ENCODE peak calls at places on chromosomes 4 and X, in ten cellular contexts. K is stomach, Q is spleen, M is SK-N-SH, Y is transverse colon, Z is endothelial cell of umbilical vein, O is HCT116, X is K562, A is prostate gland, T is suprapubic skin. B is an unnamed sample.

GRCh38 chrX:46376246-46376885 is 168.9 kb downstream of the ZNF674 start:
- DNase-seq in K (no peak), Q (no peak), M (no peak), Y (peak), Z (peak), O (peak), X (no peak), A (peak), T (no peak), B (no peak)

GRCh38 chrX:134677332-134677731 is 19.1 kb upstream of the PLAC1 start:
- DNase-seq in K (no peak), Q (no peak), M (no peak), Y (no peak), Z (no peak), O (no peak), X (no peak), A (no peak), T (no peak), B (no peak)

GRCh38 chr4:77921701-77922100 is 59.1 kb downstream of the MRPL1 start:
- DNase-seq in K (no peak), Q (no peak), M (no peak), Y (no peak), Z (peak), O (peak), X (no peak), A (no peak), T (no peak), B (no peak)

GRCh38 chrX:77160301-77160700 is 286.9 kb upstream of the FGF16 start:
- DNase-seq in K (no peak), Q (peak), M (no peak), Y (no peak), Z (no peak), O (no peak), X (no peak), A (no peak), T (no peak), B (no peak)

GRCh38 chr4:26183017-26183416 is 137.8 kb upstream of the RBPJ start:
- DNase-seq in K (no peak), Q (no peak), M (no peak), Y (no peak), Z (no peak), O (no peak), X (no peak), A (no peak), T (no peak), B (no peak)

GRCh38 chr4:3106339-3107186 is 32.1 kb downstream of the HTT start:
- DNase-seq in K (peak), Q (peak), M (peak), Y (peak), Z (peak), O (peak), X (peak), A (peak), T (peak), B (peak)

GRCh38 chrX:43728966-43729365 is 72.9 kb downstream of the MAOA start:
- DNase-seq in K (no peak), Q (no peak), M (no peak), Y (no peak), Z (no peak), O (no peak), X (no peak), A (no peak), T (no peak), B (no peak)

GRCh38 chrX:78307665-78308064 is 19.7 kb downstream of the CYSLTR1 start:
- DNase-seq in K (no peak), Q (no peak), M (no peak), Y (no peak), Z (no peak), O (no peak), X (no peak), A (peak), T (no peak), B (no peak)

GRCh38 chr4:7253341-7253700 is 61.0 kb downstream of the SORCS2 start:
- DNase-seq in K (no peak), Q (no peak), M (no peak), Y (no peak), Z (no peak), O (no peak), X (no peak), A (no peak), T (no peak), B (no peak)

GRCh38 chrX:33324099-33324498 is 112.8 kb upstream of the DMD start:
- DNase-seq in K (no peak), Q (no peak), M (no peak), Y (no peak), Z (no peak), O (no peak), X (peak), A (no peak), T (no peak), B (no peak)

GRCh38 chr4:113540859-113541258 is 220.7 kb downstream of the CAMK2D start:
- DNase-seq in K (no peak), Q (no peak), M (no peak), Y (no peak), Z (peak), O (peak), X (no peak), A (no peak), T (no peak), B (no peak)

GRCh38 chrX:48971325-48972213 is at the start of gene KCND1:
- DNase-seq in K (peak), Q (no peak), M (peak), Y (peak), Z (peak), O (no peak), X (peak), A (no peak), T (peak), B (peak)

GRCh38 chr4:4455199-4455865 is 68.4 kb downstream of the NSG1 start:
- DNase-seq in K (no peak), Q (no peak), M (peak), Y (peak), Z (no peak), O (no peak), X (no peak), A (no peak), T (no peak), B (no peak)

GRCh38 chrX:18761750-18762149 is 54.3 kb downstream of the PPEF1 start:
- DNase-seq in K (no peak), Q (no peak), M (peak), Y (no peak), Z (no peak), O (no peak), X (no peak), A (no peak), T (no peak), B (no peak)

DNA sequence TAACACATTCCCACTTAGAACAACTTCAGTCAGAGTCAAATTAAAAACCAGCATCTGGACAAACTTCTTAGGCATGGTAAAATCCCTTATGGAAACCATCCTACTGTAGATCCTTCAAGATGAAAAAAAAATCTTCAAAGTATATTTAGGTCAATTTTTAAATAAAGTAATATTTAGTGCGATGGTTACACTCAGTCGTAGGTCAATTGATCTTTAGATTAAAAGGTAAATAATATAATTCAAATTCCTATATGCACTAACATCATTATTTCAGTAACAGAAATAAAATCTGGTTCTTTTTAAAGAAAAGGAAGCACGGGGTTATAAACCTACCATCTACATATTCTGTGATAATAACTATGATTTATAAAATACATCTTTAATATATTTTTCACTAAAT is at the start of gene UGT2A2:
- DNase-seq in K (no peak), Q (no peak), M (no peak), Y (no peak), Z (no peak), O (no peak), X (no peak), A (no peak), T (no peak), B (no peak)
- H3K4me3 ChIP-seq in K (no peak), Q (no peak), M (no peak), Y (no peak), Z (no peak), O (no peak), X (no peak), A (no peak), T (no peak), B (no peak)

GRCh38 chr4:104494161-104494560 is 533 bp downstream of the CXXC4 start:
- DNase-seq in K (no peak), Q (no peak), M (no peak), Y (no peak), Z (no peak), O (no peak), X (no peak), A (no peak), T (no peak), B (no peak)
- H3K27ac ChIP-seq in K (peak), Q (no peak), M (peak), Y (peak), Z (no peak), O (no peak), X (no peak), A (peak), T (no peak), B (peak)

DNA sequence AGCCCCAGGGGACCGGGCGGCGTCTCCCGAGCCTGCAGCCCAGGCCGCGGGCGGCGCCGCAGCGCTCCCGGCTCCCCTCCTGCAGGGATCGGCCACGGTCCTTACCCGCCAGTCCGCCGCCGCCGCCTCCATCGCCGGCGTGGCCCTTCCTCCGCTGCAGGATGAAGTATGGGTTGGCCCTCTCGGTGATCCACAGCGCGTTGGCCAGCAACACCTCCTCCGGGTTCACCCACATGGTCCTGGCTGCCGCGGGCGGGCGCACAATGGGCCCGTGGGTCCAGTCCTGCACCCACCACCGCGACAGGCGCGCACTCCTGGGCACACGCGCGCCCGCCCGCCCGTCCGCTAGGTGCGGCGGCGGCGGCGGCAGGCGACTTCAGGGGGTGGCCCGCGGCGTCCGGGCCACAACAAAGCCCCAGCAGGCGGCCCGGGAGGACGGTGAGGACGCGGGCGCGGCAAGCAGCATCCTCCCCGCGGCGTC is 334 bp downstream of the TBC1D9 start:
- DNase-seq in K (peak), Q (peak), M (peak), Y (peak), Z (peak), O (no peak), X (no peak), A (peak), T (peak), B (peak)
- TF ChIP-seq POLR2AphosphoS5 in K (peak), Q (no peak), M (no peak), Y (no peak), Z (no peak), O (no peak), X (no peak), A (no peak), T (no peak), B (no peak)

DNA sequence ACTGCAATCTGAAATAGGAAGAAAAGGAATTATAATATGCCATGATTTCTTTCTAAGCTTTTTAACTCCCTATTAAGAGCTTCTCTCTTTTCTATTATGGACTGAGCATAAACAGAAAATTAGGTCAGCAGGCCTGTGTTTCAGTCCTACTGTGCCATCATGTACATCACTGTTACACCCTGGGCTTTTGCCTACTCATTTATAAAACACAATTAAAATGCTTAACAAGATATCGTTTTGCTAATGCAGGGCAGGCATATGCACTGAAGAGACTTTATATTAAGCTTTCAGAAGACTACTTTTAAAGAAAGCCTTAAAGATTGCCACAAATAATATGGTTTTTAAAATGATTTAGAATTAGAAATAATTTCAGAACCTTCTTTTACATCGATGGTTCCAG is 828 bp upstream of the BBS12 start:
- DNase-seq in K (no peak), Q (no peak), M (no peak), Y (no peak), Z (no peak), O (no peak), X (no peak), A (no peak), T (no peak), B (no peak)
- H3K4me3 ChIP-seq in K (no peak), Q (no peak), M (peak), Y (no peak), Z (no peak), O (peak), X (peak), A (no peak), T (peak), B (peak)

GRCh38 chrX:35115205-35115604 is 172.6 kb downstream of the FAM47B start:
- DNase-seq in K (no peak), Q (no peak), M (no peak), Y (no peak), Z (peak), O (no peak), X (no peak), A (no peak), T (no peak), B (no peak)
- H3K27ac ChIP-seq in K (no peak), Q (no peak), M (no peak), Y (no peak), Z (no peak), O (no peak), X (no peak), A (no peak), T (no peak), B (no peak)

GRCh38 chrX:16946971-16947562 is 609 bp downstream of the REPS2 start:
- DNase-seq in K (peak), Q (peak), M (no peak), Y (peak), Z (no peak), O (no peak), X (peak), A (peak), T (no peak), B (peak)

GRCh38 chrX:16950423-16950822 is 4.0 kb downstream of the REPS2 start:
- DNase-seq in K (no peak), Q (no peak), M (no peak), Y (no peak), Z (no peak), O (no peak), X (no peak), A (no peak), T (no peak), B (no peak)

GRCh38 chrX:16946361-16946964 is at the start of gene REPS2:
- DNase-seq in K (peak), Q (peak), M (peak), Y (peak), Z (peak), O (peak), X (peak), A (peak), T (peak), B (peak)
- TF ChIP-seq POLR2AphosphoS5 in K (peak), Q (peak), M (no peak), Y (peak), Z (no peak), O (peak), X (no peak), A (peak), T (no peak), B (no peak)

GRCh38 chrX:109931677-109932076 is 71.2 kb upstream of the TMEM164 start:
- DNase-seq in K (no peak), Q (no peak), M (no peak), Y (no peak), Z (no peak), O (no peak), X (no peak), A (no peak), T (no peak), B (no peak)
- H3K4me3 ChIP-seq in K (no peak), Q (no peak), M (no peak), Y (no peak), Z (no peak), O (no peak), X (no peak), A (no peak), T (no peak), B (no peak)

GRCh38 chr4:168880087-168880675 is 129.9 kb downstream of the CBR4 start:
- DNase-seq in K (no peak), Q (no peak), M (no peak), Y (no peak), Z (no peak), O (no peak), X (no peak), A (no peak), T (no peak), B (no peak)

GRCh38 chr4:168877779-168878491 is 132.1 kb downstream of the CBR4 start:
- DNase-seq in K (no peak), Q (peak), M (peak), Y (no peak), Z (peak), O (no peak), X (no peak), A (no peak), T (peak), B (no peak)

GRCh38 chr4:168876106-168876505 is 133.9 kb downstream of the CBR4 start:
- DNase-seq in K (no peak), Q (no peak), M (no peak), Y (no peak), Z (no peak), O (no peak), X (no peak), A (no peak), T (no peak), B (no peak)

GRCh38 chr4:168879178-168879577 is 130.9 kb downstream of the CBR4 start:
- DNase-seq in K (no peak), Q (no peak), M (no peak), Y (no peak), Z (no peak), O (no peak), X (no peak), A (no peak), T (no peak), B (no peak)

GRCh38 chr4:168877407-168877778 is 132.7 kb downstream of the CBR4 start:
- DNase-seq in K (no peak), Q (no peak), M (no peak), Y (no peak), Z (no peak), O (no peak), X (no peak), A (no peak), T (no peak), B (peak)
- H3K27ac ChIP-seq in K (peak), Q (peak), M (no peak), Y (peak), Z (no peak), O (no peak), X (no peak), A (peak), T (peak), B (peak)

B was measured in sigmoid colon.